ENCODE peak calls at places on chromosomes 1 and 21, in four cellular contexts. P is aorta, B is NCI-H1105, J is M059J. F is an unnamed sample.

GRCh38 chr1:216983823-216984222 is 260.6 kb upstream of the ESRRG start:
- DNase-seq in P (no peak), B (no peak), J (no peak), F (no peak)

GRCh38 chr1:73910466-73910865 is 287.5 kb downstream of the LRRIQ3 start:
- DNase-seq in P (no peak), B (no peak), J (peak), F (no peak)

GRCh38 chr1:225318706-225319575 is 108.9 kb downstream of the LBR start:
- DNase-seq in P (no peak), B (peak), J (peak), F (no peak)

GRCh38 chr1:9194024-9194423 is 40.5 kb upstream of the H6PD start:
- DNase-seq in P (no peak), B (no peak), J (no peak), F (no peak)

GRCh38 chr21:41582866-41583265 is 74.9 kb upstream of the TMPRSS2 start:
- DNase-seq in P (no peak), B (no peak), J (no peak), F (no peak)

GRCh38 chr21:25615880-25616279 is 8.6 kb upstream of the MRPL39 start:
- DNase-seq in P (no peak), B (no peak), J (no peak), F (no peak)

GRCh38 chr1:28097100-28097472 is 8.7 kb upstream of the EYA3 start:
- DNase-seq in P (no peak), B (no peak), J (no peak), F (no peak)

GRCh38 chr1:80401757-80402156 is 1395.2 kb upstream of the ADGRL4 start:
- DNase-seq in P (no peak), B (no peak), J (no peak), F (no peak)

GRCh38 chr1:51506537-51506936 is 12.5 kb downstream of the EPS15 start:
- DNase-seq in P (no peak), B (no peak), J (peak), F (no peak)

GRCh38 chr1:67948155-67949075 is 102.0 kb downstream of the DIRAS3 start:
- DNase-seq in P (no peak), B (no peak), J (peak), F (no peak)

GRCh38 chr1:109877320-109877771 is 33.3 kb upstream of the CSF1 start:
- DNase-seq in P (peak), B (no peak), J (peak), F (peak)

GRCh38 chr1:241837901-241838300 is 10.1 kb upstream of the EXO1 start:
- DNase-seq in P (no peak), B (no peak), J (peak), F (no peak)

GRCh38 chr1:171117085-171117484 is 26.4 kb downstream of the FMO3 start:
- DNase-seq in P (peak), B (no peak), J (no peak), F (no peak)